ENCODE peak calls at places on chromosomes 5 and 9, in nine cellular contexts. V is fibroblast of pulmonary artery, N is hepatocyte, L is activated B cell treated with CpG ODN at 0.5 μM for 24 hours, E is GM20000, M is keratinocyte, B is heart left ventricle, J is fibroblast of the aortic adventitia, K is foreskin fibroblast. Q is an unnamed sample.

GRCh38 chr5:124906339-124907097 is 160.1 kb upstream of the ZNF608 start:
- DNase-seq in V (peak), N (peak), L (no peak), E (no peak), M (no peak), B (peak), J (peak), K (peak), Q (peak)

GRCh38 chr9:34197756-34198711 is 19.2 kb downstream of the UBAP1 start:
- DNase-seq in V (no peak), N (no peak), L (no peak), E (no peak), M (no peak), B (no peak), J (no peak), K (no peak), Q (peak)

GRCh38 chr9:122767821-122768220 is 20.9 kb upstream of the OR5C1 start:
- DNase-seq in V (no peak), N (no peak), L (no peak), E (no peak), M (no peak), B (no peak), J (no peak), K (no peak), Q (no peak)

GRCh38 chr5:172549708-172550095 is 91.4 kb upstream of the NEURL1B start:
- DNase-seq in V (no peak), N (no peak), L (no peak), E (no peak), M (no peak), B (no peak), J (no peak), K (no peak), Q (no peak)

GRCh38 chr9:5482194-5482593 is 28.1 kb upstream of the PDCD1LG2 start:
- DNase-seq in V (no peak), N (no peak), L (no peak), E (no peak), M (no peak), B (no peak), J (no peak), K (no peak), Q (no peak)

GRCh38 chr5:160418561-160419457 is at the start of gene SLU7:
- DNase-seq in V (peak), N (peak), L (peak), E (peak), M (peak), B (peak), J (peak), K (peak), Q (peak)

GRCh38 chr9:89768650-89769071 is 163.8 kb downstream of the GADD45G start:
- DNase-seq in V (no peak), N (no peak), L (no peak), E (no peak), M (no peak), B (no peak), J (no peak), K (no peak), Q (no peak)

GRCh38 chr9:110995511-110996340 is 42.5 kb downstream of the LPAR1 start:
- DNase-seq in V (no peak), N (no peak), L (no peak), E (no peak), M (no peak), B (no peak), J (peak), K (no peak), Q (no peak)

GRCh38 chr5:89418821-89419085 is 535.8 kb upstream of the MEF2C start:
- DNase-seq in V (no peak), N (no peak), L (no peak), E (no peak), M (no peak), B (no peak), J (no peak), K (no peak), Q (no peak)

GRCh38 chr5:114238771-114239313 is 123.0 kb upstream of the KCNN2 start:
- DNase-seq in V (no peak), N (no peak), L (no peak), E (no peak), M (no peak), B (no peak), J (no peak), K (peak), Q (no peak)

GRCh38 chr9:14301582-14301981 is 12.4 kb downstream of the NFIB start:
- DNase-seq in V (no peak), N (no peak), L (no peak), E (no peak), M (no peak), B (no peak), J (no peak), K (no peak), Q (no peak)

GRCh38 chr9:117555964-117556629 is 141.2 kb upstream of the ASTN2 start:
- DNase-seq in V (peak), N (peak), L (no peak), E (peak), M (no peak), B (peak), J (peak), K (no peak), Q (peak)

GRCh38 chr9:74497750-74498615 is 848 bp downstream of the RORB start:
- DNase-seq in V (peak), N (peak), L (peak), E (peak), M (no peak), B (peak), J (peak), K (peak), Q (peak)

GRCh38 chr9:121527371-121527770 is 27.7 kb upstream of the GGTA1 start:
- DNase-seq in V (no peak), N (no peak), L (no peak), E (no peak), M (no peak), B (no peak), J (no peak), K (no peak), Q (no peak)

GRCh38 chr5:21792736-21793135 is 1060.4 kb downstream of the CDH12 start:
- DNase-seq in V (no peak), N (no peak), L (no peak), E (no peak), M (no peak), B (no peak), J (no peak), K (no peak), Q (no peak)

GRCh38 chr9:114274217-114274616 is 48.7 kb upstream of the ORM1 start:
- DNase-seq in V (no peak), N (no peak), L (no peak), E (no peak), M (no peak), B (peak), J (no peak), K (no peak), Q (no peak)

GRCh38 chr9:136436055-136436634 is 3.5 kb downstream of the INPP5E start:
- DNase-seq in V (no peak), N (no peak), L (no peak), E (no peak), M (no peak), B (no peak), J (no peak), K (no peak), Q (no peak)

GRCh38 chr9:16031971-16032370 is 479.1 kb downstream of the CCDC171 start:
- DNase-seq in V (no peak), N (no peak), L (no peak), E (no peak), M (no peak), B (no peak), J (peak), K (no peak), Q (no peak)

GRCh38 chr9:32704343-32704742 is 68.9 kb upstream of the TAF1L start:
- DNase-seq in V (no peak), N (no peak), L (no peak), E (no peak), M (no peak), B (no peak), J (no peak), K (no peak), Q (no peak)

GRCh38 chr5:155729684-155730059 is 597.3 kb upstream of the SGCD start:
- DNase-seq in V (no peak), N (peak), L (no peak), E (no peak), M (no peak), B (peak), J (no peak), K (no peak), Q (no peak)

GRCh38 chr9:22307013-22307711 is 139.5 kb upstream of the DMRTA1 start:
- DNase-seq in V (peak), N (peak), L (no peak), E (peak), M (peak), B (no peak), J (peak), K (peak), Q (peak)

GRCh38 chr5:43603535-43604363 is 769 bp downstream of the NNT start:
- DNase-seq in V (peak), N (peak), L (peak), E (peak), M (no peak), B (peak), J (peak), K (peak), Q (peak)

GRCh38 chr5:36492998-36493655 is 113.3 kb upstream of the SLC1A3 start:
- DNase-seq in V (no peak), N (no peak), L (no peak), E (no peak), M (no peak), B (no peak), J (peak), K (no peak), Q (peak)

GRCh38 chr5:36870399-36871040 is 6.0 kb upstream of the NIPBL start:
- DNase-seq in V (peak), N (peak), L (no peak), E (peak), M (no peak), B (no peak), J (peak), K (peak), Q (peak)

DNA sequence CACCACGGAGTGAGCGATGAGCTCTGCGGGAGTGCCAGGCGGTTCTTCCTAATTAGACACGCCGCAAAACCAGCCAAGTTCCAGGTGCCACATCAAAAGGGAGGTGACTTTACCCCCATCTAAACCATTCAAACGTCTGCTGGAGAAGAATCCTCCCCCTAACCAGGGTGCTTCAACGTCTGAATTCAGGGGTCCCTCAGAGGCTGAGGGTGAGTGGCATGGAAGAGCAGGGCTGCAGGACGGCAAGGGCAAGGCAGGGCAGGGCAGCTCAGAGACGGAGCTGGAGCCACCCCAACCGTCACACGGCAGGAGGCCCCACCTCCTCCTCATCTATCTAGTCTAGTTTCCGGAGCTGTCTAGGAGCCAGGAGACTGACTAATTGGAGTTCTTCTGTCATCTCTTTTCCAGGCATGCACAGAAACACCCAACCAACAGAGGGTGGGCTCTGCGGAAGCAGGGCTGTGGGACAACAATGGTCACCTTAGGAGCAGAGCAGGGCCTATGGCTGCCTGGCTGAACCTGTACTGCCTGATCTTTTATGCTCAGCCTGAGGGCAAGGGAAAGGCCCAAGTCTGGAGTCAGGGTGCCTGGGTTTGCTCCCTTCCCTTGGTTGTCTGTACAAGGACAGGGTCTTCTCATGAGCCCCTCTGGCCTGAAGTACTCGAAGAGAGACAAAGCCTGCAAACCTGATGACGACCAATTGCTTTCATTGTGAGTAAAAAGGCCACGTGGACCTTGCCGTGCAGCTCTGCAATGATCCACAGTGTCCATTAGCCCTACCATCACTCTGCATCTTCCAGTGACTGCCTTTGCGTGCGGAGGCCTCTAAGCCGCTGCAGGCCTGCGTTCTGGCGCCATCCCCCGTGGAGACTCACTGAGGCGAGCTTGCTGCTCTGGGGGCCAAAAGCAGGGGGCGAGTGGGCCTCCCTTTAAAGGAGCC is 81.0 kb upstream of the SLC25A51 start:
- DNase-seq in V (peak), N (no peak), L (no peak), E (no peak), M (no peak), B (peak), J (peak), K (peak), Q (peak)
- TF ChIP-seq CTCF in V (peak), N (no peak), L (no peak), E (no peak), M (no peak), B (no peak), J (no peak), K (no peak), Q (no peak)

GRCh38 chr5:178551059-178551458 is 39.1 kb downstream of the COL23A1 start:
- DNase-seq in V (peak), N (no peak), L (no peak), E (peak), M (no peak), B (no peak), J (peak), K (peak), Q (peak)

GRCh38 chr5:178548751-178549150 is 41.4 kb downstream of the COL23A1 start:
- DNase-seq in V (peak), N (no peak), L (no peak), E (no peak), M (no peak), B (no peak), J (no peak), K (no peak), Q (no peak)

GRCh38 chr5:178554311-178554710 is 35.9 kb downstream of the COL23A1 start:
- DNase-seq in V (no peak), N (no peak), L (no peak), E (no peak), M (no peak), B (no peak), J (no peak), K (no peak), Q (no peak)

GRCh38 chr5:178553517-178553916 is 36.7 kb downstream of the COL23A1 start:
- DNase-seq in V (no peak), N (no peak), L (no peak), E (no peak), M (no peak), B (no peak), J (no peak), K (no peak), Q (no peak)

GRCh38 chr5:178551468-178551867 is 38.7 kb downstream of the COL23A1 start:
- DNase-seq in V (no peak), N (no peak), L (no peak), E (no peak), M (no peak), B (no peak), J (no peak), K (no peak), Q (no peak)
- TF ChIP-seq CTCF in V (no peak), N (no peak), L (no peak), E (no peak), M (no peak), B (no peak), J (no peak), K (no peak), Q (no peak)

DNA sequence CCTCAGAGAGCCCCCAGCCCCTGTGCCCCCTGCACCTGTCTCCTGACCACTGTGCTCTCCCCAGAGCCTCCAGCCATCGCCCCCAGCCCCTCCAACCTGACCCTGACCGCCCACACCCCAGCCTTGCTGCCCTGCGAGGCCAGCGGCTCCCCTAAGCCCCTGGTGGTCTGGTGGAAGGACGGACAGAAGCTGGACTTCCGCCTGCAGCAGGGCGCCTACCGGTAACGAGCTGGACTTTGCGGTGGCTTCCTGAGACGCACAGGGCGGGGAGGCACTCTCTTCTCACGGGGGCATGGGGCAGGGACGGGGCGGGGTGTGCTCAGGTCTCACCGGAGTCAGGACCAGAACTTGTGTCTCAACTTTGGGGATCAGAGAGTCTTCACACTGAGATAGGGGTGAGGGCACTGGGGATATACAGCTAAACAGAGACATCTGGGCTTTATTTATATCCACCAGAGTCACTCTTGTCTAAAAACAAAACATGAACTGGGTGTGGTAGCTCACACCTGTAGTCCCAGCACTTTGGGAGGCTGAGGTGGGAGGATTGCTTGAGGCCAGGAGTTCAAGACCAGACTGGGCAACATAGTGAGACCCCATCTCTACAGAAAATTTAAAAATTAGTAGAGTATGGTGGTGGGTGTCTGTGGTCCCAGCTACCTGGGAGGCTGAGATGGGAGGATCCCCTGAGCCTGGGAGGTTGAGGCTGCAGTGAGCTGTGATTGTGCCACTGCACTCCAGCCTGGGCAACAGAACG is 46.1 kb upstream of the ASS1 start:
- DNase-seq in V (no peak), N (no peak), L (no peak), E (no peak), M (no peak), B (no peak), J (no peak), K (no peak), Q (no peak)
- TF ChIP-seq CTCF in V (no peak), N (no peak), L (no peak), E (no peak), M (no peak), B (no peak), J (no peak), K (no peak), Q (no peak)

DNA sequence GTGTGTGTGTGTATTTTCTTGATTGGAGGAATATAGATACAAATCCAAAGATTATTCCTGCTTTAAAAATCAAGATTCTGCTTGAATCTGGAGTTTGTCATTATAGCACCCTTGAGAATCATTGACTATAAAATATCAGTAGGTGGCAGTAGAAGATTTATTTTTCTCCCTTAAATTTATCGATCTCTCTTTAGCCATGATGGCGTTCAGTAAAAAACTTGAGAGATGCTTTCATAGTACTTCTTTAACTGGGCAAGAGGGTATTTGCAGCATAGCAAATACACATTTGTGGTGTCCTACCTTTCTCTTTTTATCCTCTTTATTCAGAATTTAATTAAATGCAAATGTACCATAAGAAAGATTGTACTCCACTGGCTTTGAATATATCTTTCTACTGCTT is 307.7 kb downstream of the ADGRV1 start:
- DNase-seq in V (peak), N (no peak), L (no peak), E (peak), M (no peak), B (no peak), J (peak), K (no peak), Q (peak)
- TF ChIP-seq CTCF in V (peak), N (peak), L (no peak), E (peak), M (no peak), B (peak), J (peak), K (peak), Q (peak)